ENCODE peak calls at places on chromosome 10, in ten cellular contexts. One of them, this sample, is unnamed.

GRCh38 chr10:14173706-14174594 is 156.8 kb downstream of the FRMD4A start:
- DNase-seq in activated T-cell treated with anti-CD3 and anti-CD28 coated beads, Interleukin-2, amount 50 U/mL, for 72 hours: no peak
- DNase-seq in mucosa of gallbladder: no peak
- DNase-seq in NCI-H748 treated with DMSO at 0.1 percent for 48 hours: peak
- DNase-seq in ACHN: peak
- DNase-seq in hippocampal formation: peak
- DNase-seq in AG08396: peak
- DNase-seq in PC-9: no peak
- DNase-seq in NCI-H526 treated with DMSO at 0.1 percent for 48 hours: peak
- DNase-seq in HEK293T: peak
- DNase-seq in this sample: peak

GRCh38 chr10:88883443-88883799 is 3.4 kb downstream of the STAMBPL1 start:
- DNase-seq in activated T-cell treated with anti-CD3 and anti-CD28 coated beads, Interleukin-2, amount 50 U/mL, for 72 hours: no peak
- DNase-seq in mucosa of gallbladder: no peak
- DNase-seq in NCI-H748 treated with DMSO at 0.1 percent for 48 hours: no peak
- DNase-seq in ACHN: peak
- DNase-seq in hippocampal formation: no peak
- DNase-seq in AG08396: no peak
- DNase-seq in PC-9: no peak
- DNase-seq in NCI-H526 treated with DMSO at 0.1 percent for 48 hours: peak
- DNase-seq in HEK293T: no peak
- DNase-seq in this sample: no peak

GRCh38 chr10:117370205-117370604 is 5.0 kb downstream of the PDZD8 start:
- DNase-seq in activated T-cell treated with anti-CD3 and anti-CD28 coated beads, Interleukin-2, amount 50 U/mL, for 72 hours: no peak
- DNase-seq in mucosa of gallbladder: no peak
- DNase-seq in NCI-H748 treated with DMSO at 0.1 percent for 48 hours: no peak
- DNase-seq in ACHN: peak
- DNase-seq in hippocampal formation: no peak
- DNase-seq in AG08396: peak
- DNase-seq in PC-9: no peak
- DNase-seq in NCI-H526 treated with DMSO at 0.1 percent for 48 hours: no peak
- DNase-seq in HEK293T: no peak
- DNase-seq in this sample: no peak

GRCh38 chr10:35770817-35771355 is 128.8 kb upstream of the FZD8 start:
- DNase-seq in activated T-cell treated with anti-CD3 and anti-CD28 coated beads, Interleukin-2, amount 50 U/mL, for 72 hours: no peak
- DNase-seq in mucosa of gallbladder: peak
- DNase-seq in NCI-H748 treated with DMSO at 0.1 percent for 48 hours: no peak
- DNase-seq in ACHN: no peak
- DNase-seq in hippocampal formation: no peak
- DNase-seq in AG08396: no peak
- DNase-seq in PC-9: no peak
- DNase-seq in NCI-H526 treated with DMSO at 0.1 percent for 48 hours: no peak
- DNase-seq in HEK293T: no peak
- DNase-seq in this sample: no peak

GRCh38 chr10:13450078-13450477 is 78.7 kb downstream of the BEND7 start:
- DNase-seq in activated T-cell treated with anti-CD3 and anti-CD28 coated beads, Interleukin-2, amount 50 U/mL, for 72 hours: no peak
- DNase-seq in mucosa of gallbladder: no peak
- DNase-seq in NCI-H748 treated with DMSO at 0.1 percent for 48 hours: no peak
- DNase-seq in ACHN: no peak
- DNase-seq in hippocampal formation: no peak
- DNase-seq in AG08396: peak
- DNase-seq in PC-9: no peak
- DNase-seq in NCI-H526 treated with DMSO at 0.1 percent for 48 hours: no peak
- DNase-seq in HEK293T: no peak
- DNase-seq in this sample: no peak

GRCh38 chr10:14820010-14820774 is 17.6 kb downstream of the CDNF start:
- DNase-seq in activated T-cell treated with anti-CD3 and anti-CD28 coated beads, Interleukin-2, amount 50 U/mL, for 72 hours: no peak
- DNase-seq in mucosa of gallbladder: no peak
- DNase-seq in NCI-H748 treated with DMSO at 0.1 percent for 48 hours: no peak
- DNase-seq in ACHN: peak
- DNase-seq in hippocampal formation: no peak
- DNase-seq in AG08396: peak
- DNase-seq in PC-9: peak
- DNase-seq in NCI-H526 treated with DMSO at 0.1 percent for 48 hours: no peak
- DNase-seq in HEK293T: no peak
- DNase-seq in this sample: peak

GRCh38 chr10:13365168-13365687 is 17.1 kb upstream of the SEPHS1 start:
- DNase-seq in activated T-cell treated with anti-CD3 and anti-CD28 coated beads, Interleukin-2, amount 50 U/mL, for 72 hours: no peak
- DNase-seq in mucosa of gallbladder: no peak
- DNase-seq in NCI-H748 treated with DMSO at 0.1 percent for 48 hours: no peak
- DNase-seq in ACHN: no peak
- DNase-seq in hippocampal formation: no peak
- DNase-seq in AG08396: no peak
- DNase-seq in PC-9: no peak
- DNase-seq in NCI-H526 treated with DMSO at 0.1 percent for 48 hours: no peak
- DNase-seq in HEK293T: no peak
- DNase-seq in this sample: no peak

GRCh38 chr10:566241-566885 is 123.1 kb downstream of the DIP2C start:
- DNase-seq in activated T-cell treated with anti-CD3 and anti-CD28 coated beads, Interleukin-2, amount 50 U/mL, for 72 hours: no peak
- DNase-seq in mucosa of gallbladder: no peak
- DNase-seq in NCI-H748 treated with DMSO at 0.1 percent for 48 hours: no peak
- DNase-seq in ACHN: no peak
- DNase-seq in hippocampal formation: no peak
- DNase-seq in AG08396: no peak
- DNase-seq in PC-9: no peak
- DNase-seq in NCI-H526 treated with DMSO at 0.1 percent for 48 hours: no peak
- DNase-seq in HEK293T: no peak
- DNase-seq in this sample: no peak

GRCh38 chr10:127755758-127756157 is 18.8 kb downstream of the FOXI2 start:
- DNase-seq in activated T-cell treated with anti-CD3 and anti-CD28 coated beads, Interleukin-2, amount 50 U/mL, for 72 hours: no peak
- DNase-seq in mucosa of gallbladder: no peak
- DNase-seq in NCI-H748 treated with DMSO at 0.1 percent for 48 hours: no peak
- DNase-seq in ACHN: no peak
- DNase-seq in hippocampal formation: no peak
- DNase-seq in AG08396: no peak
- DNase-seq in PC-9: no peak
- DNase-seq in NCI-H526 treated with DMSO at 0.1 percent for 48 hours: no peak
- DNase-seq in HEK293T: no peak
- DNase-seq in this sample: no peak

This sample was measured in MG63.